ENCODE peak calls at places on chromosomes 1 and 21, in five cellular contexts. V, Y, K, T and A are unnamed samples.

GRCh38 chr21:41894922-41895557 is 15.9 kb upstream of the PRDM15 start:
- DNase-seq in V (no peak), K (peak), T (no peak), Y (no peak), A (peak)

GRCh38 chr1:110480356-110481096 is 29.6 kb downstream of the PROK1 start:
- DNase-seq in T (no peak), V (no peak), K (no peak), Y (no peak), A (no peak)

GRCh38 chr1:164803366-164803765 is 244.4 kb downstream of the PBX1 start:
- DNase-seq in Y (no peak), T (no peak), V (no peak), K (no peak), A (peak)

GRCh38 chr21:28089599-28090421 is 902.9 kb downstream of the LTN1 start:
- DNase-seq in Y (peak), K (peak), T (no peak), V (no peak), A (peak)

GRCh38 chr21:26964379-26964778 is 2.5 kb downstream of the ADAMTS5 start:
- DNase-seq in V (peak), T (no peak), K (peak), Y (no peak), A (peak)

GRCh38 chr1:8664887-8665286 is 152.6 kb downstream of the RERE start:
- DNase-seq in V (no peak), Y (no peak), T (no peak), K (no peak), A (no peak)

GRCh38 chr1:228366062-228366850 is 40.4 kb downstream of the TRIM11 start:
- DNase-seq in Y (no peak), T (no peak), K (no peak), V (peak), A (no peak)

GRCh38 chr1:109772658-109773202 is 9.0 kb upstream of the EPS8L3 start:
- DNase-seq in K (no peak), T (no peak), V (no peak), Y (no peak), A (no peak)

GRCh38 chr1:193335797-193336428 is 149.5 kb upstream of the B3GALT2 start:
- DNase-seq in Y (no peak), K (peak), T (no peak), V (no peak), A (peak)

GRCh38 chr1:236809133-236809532 is 14.0 kb downstream of the MTR start:
- DNase-seq in K (no peak), V (no peak), Y (no peak), T (no peak), A (no peak)

GRCh38 chr1:205017036-205017435 is 26.0 kb upstream of the CNTN2 start:
- DNase-seq in T (no peak), K (no peak), V (no peak), Y (no peak), A (no peak)

GRCh38 chr1:179228783-179229213 is 679 bp downstream of the ABL2 start:
- DNase-seq in V (no peak), T (no peak), K (peak), Y (peak), A (peak)

GRCh38 chr1:8409107-8409506 is 91.2 kb downstream of the SLC45A1 start:
- DNase-seq in T (no peak), K (peak), V (no peak), Y (no peak), A (peak)

GRCh38 chr1:23168462-23169218 is at the start of gene LUZP1:
- DNase-seq in K (peak), T (no peak), V (peak), Y (peak), A (peak)
- TF ChIP-seq CTCF in K (no peak), T (no peak), V (no peak), Y (no peak), A (no peak)

GRCh38 chr1:40373323-40374283 is at the start of gene SMAP2:
- DNase-seq in T (peak), V (peak), K (peak), Y (peak), A (peak)
- TF ChIP-seq CTCF in T (no peak), V (no peak), K (no peak), Y (no peak), A (no peak)

GRCh38 chr1:6171546-6172124 is 8.5 kb downstream of the CHD5 start:
- DNase-seq in T (no peak), K (no peak), V (peak), Y (peak), A (no peak)
- TF ChIP-seq CTCF in T (peak), K (peak), V (no peak), Y (peak), A (peak)

GRCh38 chr1:890661-891060 is 33.1 kb upstream of the SAMD11 start:
- DNase-seq in Y (no peak), K (no peak), T (no peak), V (no peak), A (no peak)

GRCh38 chr1:886760-887159 is 37.0 kb upstream of the SAMD11 start:
- DNase-seq in K (no peak), V (no peak), T (no peak), Y (no peak), A (no peak)

GRCh38 chr1:888297-888696 is 35.4 kb upstream of the SAMD11 start:
- DNase-seq in T (no peak), Y (no peak), V (no peak), K (no peak), A (no peak)

DNA sequence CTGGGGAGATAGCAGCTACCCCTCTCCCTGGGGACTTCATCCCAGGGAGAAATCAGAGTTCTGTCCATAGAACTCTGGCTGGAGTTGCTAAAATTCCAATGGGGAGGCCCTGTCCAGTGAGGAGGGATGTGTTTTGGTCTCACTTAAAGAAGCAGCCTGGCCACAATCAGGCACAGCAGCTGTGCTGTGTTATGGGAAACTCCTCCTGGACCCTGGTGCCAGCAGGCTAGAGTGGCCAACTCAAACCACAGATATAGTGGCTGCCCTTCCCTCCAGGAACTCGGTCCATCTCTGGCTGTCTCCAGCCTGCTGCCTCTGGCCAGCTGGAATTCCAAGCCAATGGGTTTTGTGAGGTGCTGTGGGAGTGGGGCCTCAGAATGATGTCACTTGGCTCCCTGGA is 37.4 kb upstream of the SAMD11 start:
- DNase-seq in Y (no peak), T (no peak), K (peak), V (no peak), A (no peak)
- TF ChIP-seq CTCF in Y (no peak), T (no peak), K (no peak), V (no peak), A (no peak)

DNA sequence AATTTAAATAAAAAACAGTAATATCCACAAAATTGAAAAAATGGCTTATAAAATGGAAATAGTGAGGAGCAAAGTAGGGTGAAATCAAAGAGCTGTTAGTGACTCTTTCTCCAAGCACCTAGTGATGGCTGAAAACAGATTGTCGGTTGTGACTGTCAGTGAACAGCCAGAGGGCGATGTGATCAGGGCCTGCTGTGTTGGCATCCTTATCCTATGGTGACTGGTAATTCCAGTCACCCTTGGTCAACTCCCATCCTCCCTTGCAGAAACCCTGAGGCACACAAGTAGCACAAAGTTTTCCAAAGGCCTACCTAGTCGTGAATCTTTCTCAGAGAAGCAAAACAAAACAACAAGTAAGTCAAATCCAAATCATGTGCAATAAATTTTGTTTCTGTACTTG is 599.8 kb upstream of the CXADR start:
- DNase-seq in K (no peak), V (no peak), Y (no peak), T (no peak), A (peak)
- TF ChIP-seq CTCF in K (no peak), V (no peak), Y (no peak), T (no peak), A (peak)

GRCh38 chr1:115330480-115331013 is 7.5 kb downstream of the NGF start:
- DNase-seq in K (peak), V (no peak), Y (no peak), T (no peak), A (peak)
- TF ChIP-seq CTCF in K (peak), V (no peak), Y (no peak), T (no peak), A (peak)

GRCh38 chr1:230222678-230223077 is 155.6 kb downstream of the GALNT2 start:
- DNase-seq in Y (no peak), V (no peak), T (no peak), K (no peak), A (peak)
- TF ChIP-seq CTCF in Y (no peak), V (no peak), T (no peak), K (peak), A (peak)

DNA sequence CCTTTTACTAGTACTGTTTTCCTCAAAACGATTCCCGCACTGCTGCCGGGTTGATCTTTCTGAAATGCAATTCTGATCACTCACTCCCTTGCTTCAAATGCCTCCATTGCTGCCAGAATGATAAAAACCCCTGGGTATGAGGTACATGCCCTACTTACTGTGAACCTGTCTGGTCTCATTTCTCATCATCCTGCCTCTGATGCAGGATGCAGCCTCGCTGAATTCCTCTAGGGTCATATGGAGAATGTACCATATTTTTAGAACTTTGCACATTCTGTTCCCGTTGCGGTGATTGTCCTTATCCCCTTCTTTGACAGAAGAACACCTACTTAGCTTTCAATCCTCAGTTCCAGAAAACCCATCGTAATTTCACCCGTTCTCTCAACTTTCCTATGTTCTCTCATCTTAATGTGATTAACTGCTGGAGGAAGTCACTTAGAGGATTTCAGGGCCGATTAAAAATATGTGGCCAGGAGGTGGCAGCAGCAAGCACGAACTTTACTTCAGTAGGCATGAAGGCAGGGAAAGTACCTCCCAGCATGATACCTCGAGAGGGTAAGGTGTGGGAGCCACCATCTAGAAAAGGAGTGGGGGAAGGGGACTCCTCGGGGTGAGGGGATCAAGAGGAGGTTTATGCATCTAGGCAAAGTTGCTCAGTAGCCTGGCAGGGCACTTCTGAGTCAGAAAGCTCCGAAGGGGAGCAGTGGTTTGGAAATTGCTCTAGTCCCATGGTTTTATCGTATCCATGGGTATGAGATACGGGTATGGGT is 361.5 kb upstream of the ZP4 start:
- DNase-seq in Y (peak), V (no peak), T (no peak), K (peak), A (peak)
- TF ChIP-seq CTCF in Y (peak), V (peak), T (peak), K (peak), A (peak)

GRCh38 chr1:92134331-92134730 is 54.2 kb downstream of the BTBD8 start:
- DNase-seq in K (no peak), Y (no peak), T (no peak), V (no peak), A (no peak)

GRCh38 chr1:92136316-92136715 is 56.2 kb downstream of the BTBD8 start:
- DNase-seq in K (peak), V (no peak), Y (no peak), T (no peak), A (no peak)
- TF ChIP-seq CTCF in K (no peak), V (no peak), Y (no peak), T (no peak), A (no peak)